ENCODE peak calls at places on chromosomes 6 and 20, in eight cellular contexts. T, H, X, N, C, A, Q and E are unnamed samples.

GRCh38 chr6:132023490-132023889 is 72.3 kb upstream of the CCN2 start:
- DNase-seq in T (no peak), H (no peak), X (no peak), N (no peak), C (no peak), A (no peak), Q (no peak), E (no peak)

GRCh38 chr20:4064118-4064962 is 49.0 kb upstream of the RNF24 start:
- DNase-seq in T (no peak), H (peak), X (no peak), N (no peak), C (peak), A (peak), Q (peak), E (peak)

GRCh38 chr20:45407067-45407745 is 883 bp upstream of the DBNDD2 start:
- DNase-seq in T (no peak), H (peak), X (peak), N (no peak), C (no peak), A (no peak), Q (peak), E (peak)

GRCh38 chr6:149711711-149712110 is 6.2 kb downstream of the LATS1 start:
- DNase-seq in T (no peak), H (no peak), X (no peak), N (no peak), C (no peak), A (no peak), Q (no peak), E (no peak)

GRCh38 chr6:484086-484728 is 92.7 kb downstream of the IRF4 start:
- DNase-seq in T (no peak), H (no peak), X (no peak), N (no peak), C (no peak), A (no peak), Q (no peak), E (no peak)

GRCh38 chr20:963795-964194 is 38.3 kb downstream of the RSPO4 start:
- DNase-seq in T (no peak), H (no peak), X (no peak), N (no peak), C (no peak), A (no peak), Q (no peak), E (no peak)

GRCh38 chr6:12160350-12160749 is 129.8 kb upstream of the EDN1 start:
- DNase-seq in T (no peak), H (peak), X (no peak), N (no peak), C (no peak), A (no peak), Q (peak), E (no peak)

GRCh38 chr6:25883536-25883935 is 9.5 kb upstream of the SLC17A3 start:
- DNase-seq in T (no peak), H (no peak), X (no peak), N (no peak), C (no peak), A (no peak), Q (no peak), E (no peak)

GRCh38 chr20:50286609-50287008 is 96.0 kb downstream of the CEBPB start:
- DNase-seq in T (no peak), H (peak), X (no peak), N (peak), C (peak), A (no peak), Q (no peak), E (peak)

GRCh38 chr6:83976037-83976755 is 57.4 kb upstream of the MRAP2 start:
- DNase-seq in T (no peak), H (no peak), X (no peak), N (no peak), C (no peak), A (no peak), Q (no peak), E (no peak)

GRCh38 chr6:156686940-156687874 is 90.0 kb upstream of the ARID1B start:
- DNase-seq in T (peak), H (peak), X (peak), N (peak), C (peak), A (peak), Q (peak), E (peak)

GRCh38 chr6:156687875-156688549 is 89.2 kb upstream of the ARID1B start:
- DNase-seq in T (no peak), H (peak), X (peak), N (no peak), C (no peak), A (no peak), Q (peak), E (no peak)

GRCh38 chr6:156685823-156686428 is 91.3 kb upstream of the ARID1B start:
- DNase-seq in T (no peak), H (no peak), X (no peak), N (no peak), C (no peak), A (no peak), Q (peak), E (no peak)

GRCh38 chr6:156689656-156690055 is 87.5 kb upstream of the ARID1B start:
- DNase-seq in T (no peak), H (peak), X (no peak), N (no peak), C (no peak), A (no peak), Q (peak), E (no peak)

DNA sequence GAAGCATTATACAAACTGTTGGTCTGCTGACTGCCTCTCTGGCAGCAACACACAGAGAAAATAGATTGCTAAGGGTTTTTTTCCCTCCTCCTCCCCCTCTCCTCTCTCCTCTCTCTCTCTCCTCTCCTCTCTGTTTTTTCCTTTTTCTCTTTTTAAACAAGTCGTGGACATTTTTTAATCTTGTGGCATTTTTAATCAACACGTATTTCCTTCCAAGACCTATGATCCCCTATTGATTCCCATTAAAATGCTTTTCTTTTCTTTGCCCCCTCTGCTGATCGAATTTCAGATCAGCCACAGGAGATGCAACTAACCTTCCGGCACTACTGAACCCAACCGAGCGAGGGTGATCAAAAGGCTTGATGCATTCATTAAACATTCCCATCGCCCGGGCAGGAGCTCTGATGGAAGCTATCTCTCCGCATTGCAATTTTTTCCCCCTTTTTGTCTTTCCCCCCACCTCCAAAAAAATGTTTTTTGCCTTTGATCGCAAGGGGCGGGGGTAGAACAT is 90.7 kb upstream of the ARID1B start:
- DNase-seq in T (no peak), H (peak), X (peak), N (no peak), C (peak), A (no peak), Q (no peak), E (peak)
- TF ChIP-seq CTCF in T (peak), H (peak), X (peak), N (peak), C (peak), A (peak), Q (peak), E (no peak)

GRCh38 chr20:35012227-35013069 is 56.8 kb downstream of the MYH7B start:
- DNase-seq in T (no peak), H (peak), X (no peak), N (no peak), C (no peak), A (no peak), Q (peak), E (no peak)
- TF ChIP-seq CTCF in T (no peak), H (no peak), X (no peak), N (no peak), C (no peak), A (no peak), Q (no peak), E (no peak)

DNA sequence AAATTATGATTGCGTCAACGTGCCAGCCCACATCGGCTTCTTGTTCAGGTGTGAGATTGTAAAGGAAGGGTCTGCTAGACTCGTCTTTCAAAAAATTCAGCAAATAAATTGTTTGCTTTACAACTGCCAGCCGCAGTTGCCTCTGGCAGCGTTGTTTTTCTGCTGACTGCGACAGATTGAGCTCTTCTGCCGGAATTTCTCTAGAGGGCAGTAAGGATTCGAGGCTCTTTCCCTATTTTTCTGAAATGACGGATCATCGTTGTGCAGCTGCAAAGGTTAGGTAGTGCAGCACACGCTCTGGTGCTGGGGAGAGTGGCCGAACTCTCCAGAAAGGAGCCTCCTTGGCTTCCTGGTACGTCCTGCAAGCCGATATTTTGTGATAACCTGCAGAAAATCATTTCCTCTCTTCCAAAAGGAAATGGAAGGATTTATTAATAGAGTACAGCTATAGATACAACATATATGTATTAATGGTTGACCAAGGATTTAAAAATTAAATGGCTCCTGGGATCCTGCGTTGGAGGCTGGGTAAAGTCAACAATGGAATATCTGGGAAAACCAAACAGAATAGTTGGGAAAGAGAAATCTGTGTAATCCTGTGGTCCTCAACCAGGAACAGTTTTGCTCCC is 121.9 kb upstream of the ZFP64 start:
- DNase-seq in T (no peak), H (peak), X (peak), N (no peak), C (no peak), A (peak), Q (peak), E (peak)
- TF ChIP-seq CTCF in T (no peak), H (peak), X (no peak), N (no peak), C (no peak), A (peak), Q (peak), E (peak)

GRCh38 chr6:34146021-34146782 is at the start of gene GRM4:
- DNase-seq in T (no peak), H (no peak), X (no peak), N (no peak), C (no peak), A (no peak), Q (no peak), E (no peak)
- TF ChIP-seq CTCF in T (no peak), H (no peak), X (no peak), N (no peak), C (no peak), A (no peak), Q (no peak), E (no peak)

GRCh38 chr20:2762578-2763131 is 37.8 kb downstream of the CPXM1 start:
- DNase-seq in T (no peak), H (no peak), X (no peak), N (no peak), C (no peak), A (no peak), Q (no peak), E (no peak)

GRCh38 chr20:2761885-2762284 is 38.5 kb downstream of the CPXM1 start:
- DNase-seq in T (no peak), H (no peak), X (no peak), N (no peak), C (no peak), A (no peak), Q (no peak), E (no peak)

GRCh38 chr20:2760381-2761305 is 39.8 kb downstream of the CPXM1 start:
- DNase-seq in T (no peak), H (no peak), X (no peak), N (no peak), C (no peak), A (no peak), Q (no peak), E (no peak)

GRCh38 chr20:2759603-2760360 is 40.6 kb downstream of the CPXM1 start:
- DNase-seq in T (no peak), H (no peak), X (no peak), N (no peak), C (no peak), A (no peak), Q (no peak), E (no peak)

GRCh38 chr20:2763186-2763585 is 37.2 kb downstream of the CPXM1 start:
- DNase-seq in T (no peak), H (no peak), X (no peak), N (no peak), C (no peak), A (no peak), Q (no peak), E (no peak)
- TF ChIP-seq CTCF in T (no peak), H (no peak), X (no peak), N (no peak), C (no peak), A (no peak), Q (no peak), E (no peak)

DNA sequence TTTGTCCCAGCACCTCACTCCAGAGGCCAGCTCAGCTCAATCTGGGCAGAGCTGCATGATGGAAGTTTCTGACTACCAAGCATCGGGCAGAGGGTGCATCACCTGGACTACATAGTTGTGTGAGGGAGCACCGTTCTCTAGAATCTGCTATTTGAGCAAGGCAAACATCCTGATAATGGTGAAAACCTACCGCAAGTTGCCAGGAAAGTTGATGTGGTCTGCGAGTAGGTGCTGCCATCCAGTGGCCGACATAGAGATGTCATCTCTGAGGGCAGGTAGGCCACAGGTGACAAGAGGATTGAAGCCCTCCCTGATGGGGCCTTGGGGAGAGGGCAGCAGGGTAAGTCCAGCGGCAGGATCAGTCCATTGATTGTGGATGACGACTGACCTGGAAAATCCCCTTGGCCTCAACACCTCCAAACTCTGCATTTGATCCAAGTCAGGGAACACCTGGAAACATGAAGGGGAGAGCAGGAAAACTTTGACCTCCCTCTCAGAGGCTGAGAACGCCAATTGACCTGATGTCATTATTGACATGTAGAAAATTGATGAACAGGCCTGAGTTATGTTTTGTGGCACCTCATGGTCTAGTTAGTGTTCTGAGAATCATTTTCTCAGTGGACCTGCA is 3.9 kb upstream of the LPA start:
- DNase-seq in T (no peak), H (peak), X (peak), N (peak), C (no peak), A (peak), Q (peak), E (peak)
- TF ChIP-seq CTCF in T (no peak), H (peak), X (peak), N (peak), C (no peak), A (peak), Q (peak), E (peak)

GRCh38 chr20:37192137-37192854 is 12.9 kb upstream of the MROH8 start:
- DNase-seq in T (peak), H (peak), X (peak), N (peak), C (peak), A (peak), Q (peak), E (peak)
- TF ChIP-seq CTCF in T (peak), H (peak), X (peak), N (peak), C (peak), A (peak), Q (peak), E (peak)